ENCODE peak calls at places on chromosomes 1 and 21, in eight cellular contexts. W is pancreas; X is naive thymus-derived CD4-positive, alpha-beta T cell; P is body of pancreas; I is uterus; G is BJ; V is heart left ventricle; H is MG63. K is an unnamed sample. For H3K36me3, the result is how much of the 10 kb centered on the place peaks cover.

GRCh38 chr1:14321413-14321812 is 277.1 kb upstream of the KAZN start:
- DNase-seq in W (no peak), X (no peak), P (no peak), I (no peak), G (no peak), V (no peak), H (no peak), K (no peak)

GRCh38 chr1:54265126-54265525 is 65.2 kb downstream of the MRPL37 start:
- DNase-seq in W (no peak), X (no peak), P (no peak), I (no peak), G (no peak), V (no peak), H (no peak), K (no peak)

GRCh38 chr1:157838966-157839365 is 2.6 kb downstream of the CD5L start:
- DNase-seq in W (no peak), X (no peak), P (no peak), I (no peak), G (no peak), V (no peak), H (no peak), K (no peak)

GRCh38 chr1:203686091-203686632 is 59.5 kb downstream of the ATP2B4 start:
- DNase-seq in W (no peak), X (no peak), P (no peak), I (no peak), G (no peak), V (no peak), H (peak), K (peak)

GRCh38 chr1:3560981-3561380 is 50.3 kb downstream of the MEGF6 start:
- DNase-seq in W (no peak), X (no peak), P (no peak), I (no peak), G (no peak), V (no peak), H (no peak), K (no peak)

GRCh38 chr1:63516629-63517028 is 6.4 kb downstream of the ITGB3BP start:
- DNase-seq in W (no peak), X (no peak), P (no peak), I (no peak), G (no peak), V (no peak), H (no peak), K (no peak)

GRCh38 chr1:40064797-40065492 is 24.4 kb downstream of the CAP1 start:
- DNase-seq in W (no peak), X (no peak), P (no peak), I (no peak), G (no peak), V (no peak), H (no peak), K (no peak)

GRCh38 chr1:48216276-48216675 is 6.2 kb upstream of the SLC5A9 start:
- DNase-seq in W (no peak), X (no peak), P (no peak), I (no peak), G (no peak), V (no peak), H (no peak), K (no peak)

GRCh38 chr1:200364121-200364759 is 45.6 kb downstream of the ZNF281 start:
- DNase-seq in W (no peak), X (no peak), P (no peak), I (no peak), G (no peak), V (no peak), H (no peak), K (no peak)

GRCh38 chr1:207810606-207811295 is 58.9 kb downstream of the CD46 start:
- DNase-seq in W (no peak), X (no peak), P (no peak), I (no peak), G (no peak), V (no peak), H (no peak), K (peak)
- H3K36me3 ChIP-seq in W (under half), X (under half), P (under half), I (under half), G (under half), V (half or more), H (under half), K (under half)

GRCh38 chr1:153760440-153760839 is 14.8 kb upstream of the SLC27A3 start:
- DNase-seq in W (no peak), X (no peak), P (no peak), I (no peak), G (no peak), V (no peak), H (no peak), K (peak)

GRCh38 chr1:153767519-153767918 is 7.7 kb upstream of the SLC27A3 start:
- DNase-seq in W (peak), X (no peak), P (no peak), I (no peak), G (no peak), V (no peak), H (no peak), K (no peak)

GRCh38 chr1:153764315-153764714 is 10.9 kb upstream of the SLC27A3 start:
- DNase-seq in W (no peak), X (no peak), P (no peak), I (no peak), G (no peak), V (no peak), H (no peak), K (no peak)

GRCh38 chr1:153768316-153769126 is 6.7 kb upstream of the SLC27A3 start:
- DNase-seq in W (peak), X (no peak), P (peak), I (no peak), G (no peak), V (no peak), H (no peak), K (peak)

DNA sequence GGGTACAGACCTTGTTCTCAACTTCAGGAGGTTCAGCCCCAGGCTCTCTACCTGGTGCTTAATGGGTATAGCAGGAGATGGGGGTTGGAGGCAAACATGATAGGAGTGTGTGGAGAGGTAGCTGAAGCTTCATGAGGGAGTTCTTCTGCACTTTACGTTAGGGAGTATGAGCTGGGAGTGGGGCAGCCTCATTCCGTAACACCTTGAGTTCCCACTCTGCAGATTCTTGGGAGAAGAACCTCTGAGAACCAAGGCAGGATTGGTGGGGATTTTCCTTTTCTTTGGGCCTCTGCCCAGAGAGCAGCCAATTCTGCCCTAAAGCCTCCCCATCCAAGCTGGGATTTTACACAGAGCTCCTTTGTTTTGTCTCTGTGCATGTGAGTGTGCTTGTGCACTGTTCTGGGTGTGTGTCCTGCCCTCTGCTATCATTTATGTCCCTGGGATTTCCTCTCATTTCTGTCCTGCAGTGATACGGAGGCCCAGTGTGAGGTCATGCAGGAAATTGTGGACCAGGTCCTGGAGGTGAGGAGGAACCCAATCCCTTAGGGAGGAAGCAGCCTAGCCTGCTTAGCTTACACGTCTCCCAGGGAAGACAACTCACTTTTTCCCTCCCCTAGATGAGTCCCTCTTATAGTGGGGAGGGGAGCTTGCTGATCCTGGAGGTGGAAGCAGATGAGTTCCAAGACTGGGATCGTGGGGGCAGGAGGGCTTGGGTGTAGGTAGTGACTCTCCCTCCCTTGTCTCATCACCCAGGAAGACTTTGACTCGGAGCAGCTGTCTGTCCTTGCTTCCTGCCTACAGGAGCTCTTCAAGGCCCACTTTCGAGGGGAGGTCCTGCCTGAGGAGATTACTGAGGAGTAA is 11.6 kb upstream of the SLC27A3 start:
- DNase-seq in W (no peak), X (no peak), P (no peak), I (no peak), G (no peak), V (no peak), H (no peak), K (peak)
- H3K36me3 ChIP-seq in W (under half), X (under half), P (under half), I (under half), G (under half), V (half or more), H (half or more), K (half or more)

DNA sequence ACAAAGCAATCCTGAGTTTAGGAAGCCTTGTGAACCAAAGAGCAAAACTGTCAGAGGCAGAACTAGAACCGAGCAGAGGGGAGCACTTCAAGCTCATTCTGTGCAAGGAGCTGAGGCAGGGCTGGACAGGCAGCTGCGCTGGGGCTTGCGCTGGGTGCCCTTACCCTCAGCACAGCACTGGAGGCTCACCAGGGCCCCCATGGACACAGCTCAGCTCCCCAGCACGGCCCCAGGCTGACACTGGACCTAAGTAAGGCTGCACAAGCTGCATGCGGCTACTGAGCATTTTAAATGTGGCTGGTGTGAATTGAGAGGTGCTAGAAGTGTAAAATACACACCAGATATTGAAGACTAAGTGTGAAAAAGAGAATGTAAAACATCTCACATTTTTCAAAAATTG is 22.1 kb downstream of the TMEM63A start:
- DNase-seq in W (no peak), X (no peak), P (no peak), I (no peak), G (no peak), V (no peak), H (no peak), K (no peak)
- H3K36me3 ChIP-seq in W (under half), X (half or more), P (under half), I (under half), G (under half), V (half or more), H (under half), K (under half)

GRCh38 chr1:33030575-33030974 is 6.1 kb downstream of the AK2 start:
- DNase-seq in W (no peak), X (no peak), P (peak), I (no peak), G (no peak), V (no peak), H (no peak), K (no peak)

GRCh38 chr1:33029921-33030320 is 6.8 kb downstream of the AK2 start:
- DNase-seq in W (no peak), X (no peak), P (no peak), I (no peak), G (no peak), V (no peak), H (no peak), K (no peak)

GRCh38 chr1:33029209-33029608 is 7.5 kb downstream of the AK2 start:
- DNase-seq in W (no peak), X (no peak), P (no peak), I (no peak), G (no peak), V (no peak), H (no peak), K (no peak)

GRCh38 chr1:33032126-33032869 is 4.4 kb downstream of the AK2 start:
- DNase-seq in W (no peak), X (no peak), P (no peak), I (no peak), G (no peak), V (no peak), H (no peak), K (peak)

GRCh38 chr1:33031506-33031905 is 5.2 kb downstream of the AK2 start:
- DNase-seq in W (no peak), X (no peak), P (no peak), I (no peak), G (no peak), V (no peak), H (no peak), K (no peak)
- H3K36me3 ChIP-seq in W (under half), X (under half), P (under half), I (under half), G (under half), V (under half), H (half or more), K (under half)

DNA sequence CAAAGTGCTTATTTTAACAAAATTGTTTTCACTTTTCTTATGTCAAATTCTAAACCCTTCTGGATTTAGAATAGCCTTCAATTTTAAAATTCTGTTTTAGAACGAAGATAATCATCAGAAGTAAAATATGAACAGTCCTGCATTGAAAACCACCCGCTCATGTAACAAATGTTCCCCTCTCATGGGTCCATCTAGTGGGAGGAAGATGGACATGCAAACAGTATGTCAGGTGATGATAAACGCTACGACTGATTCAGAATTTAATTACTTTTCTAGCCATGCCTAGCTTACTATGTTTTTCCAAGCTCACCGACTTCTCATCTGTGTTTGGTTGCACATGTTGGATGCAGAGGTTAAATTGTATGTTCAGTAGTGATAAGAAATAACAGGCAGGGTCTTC is 23.5 kb downstream of the SOD1 start:
- DNase-seq in W (no peak), X (no peak), P (no peak), I (no peak), G (no peak), V (no peak), H (no peak), K (no peak)
- H3K36me3 ChIP-seq in W (under half), X (under half), P (under half), I (under half), G (under half), V (half or more), H (half or more), K (half or more)

GRCh38 chr1:93257889-93258288 is 77.4 kb downstream of the CCDC18 start:
- DNase-seq in W (no peak), X (no peak), P (no peak), I (no peak), G (no peak), V (no peak), H (no peak), K (no peak)

DNA sequence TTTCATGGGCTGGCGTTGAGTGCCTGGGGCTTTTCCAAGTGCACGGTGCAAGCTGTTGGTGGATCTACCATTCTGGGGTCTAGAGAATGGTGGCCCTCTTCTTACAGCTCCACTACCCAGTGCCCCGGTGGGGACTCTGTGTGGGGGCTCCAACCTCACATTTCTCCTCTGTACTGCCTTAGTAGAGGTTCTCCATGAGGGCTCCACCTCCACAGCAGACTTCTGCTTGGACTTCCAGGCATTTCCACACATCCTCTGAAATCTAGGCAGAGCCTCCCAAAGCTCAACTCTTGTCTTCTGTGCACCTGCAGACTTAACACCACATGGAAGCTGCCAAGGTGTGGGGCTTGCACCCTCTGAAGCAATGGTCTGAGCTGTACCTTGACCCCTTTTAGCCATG is 82.1 kb downstream of the CCDC18 start:
- DNase-seq in W (no peak), X (no peak), P (no peak), I (no peak), G (no peak), V (no peak), H (no peak), K (no peak)
- H3K36me3 ChIP-seq in W (under half), X (under half), P (under half), I (under half), G (under half), V (under half), H (under half), K (under half)

GRCh38 chr1:226072347-226072746 is 9.8 kb downstream of the H3-3A start:
- DNase-seq in W (no peak), X (no peak), P (no peak), I (no peak), G (no peak), V (no peak), H (no peak), K (no peak)

GRCh38 chr1:226073184-226073950 is 10.9 kb downstream of the H3-3A start:
- DNase-seq in W (no peak), X (no peak), P (no peak), I (no peak), G (no peak), V (no peak), H (no peak), K (no peak)

GRCh38 chr1:226076378-226076777 is 13.9 kb downstream of the H3-3A start:
- DNase-seq in W (no peak), X (no peak), P (no peak), I (no peak), G (no peak), V (no peak), H (no peak), K (no peak)

GRCh38 chr1:226069818-226070489 is 7.4 kb downstream of the H3-3A start:
- DNase-seq in W (no peak), X (no peak), P (no peak), I (no peak), G (no peak), V (no peak), H (no peak), K (no peak)

GRCh38 chr1:226074046-226074445 is 11.5 kb downstream of the H3-3A start:
- DNase-seq in W (no peak), X (no peak), P (no peak), I (no peak), G (no peak), V (no peak), H (no peak), K (no peak)
- H3K36me3 ChIP-seq in W (under half), X (under half), P (under half), I (under half), G (under half), V (half or more), H (half or more), K (under half)

GRCh38 chr1:165566091-165566490 is 22.3 kb downstream of the LRRC52 start:
- DNase-seq in W (no peak), X (no peak), P (no peak), I (no peak), G (no peak), V (no peak), H (no peak), K (no peak)

GRCh38 chr1:165562576-165562975 is 18.8 kb downstream of the LRRC52 start:
- DNase-seq in W (no peak), X (no peak), P (no peak), I (no peak), G (no peak), V (no peak), H (peak), K (no peak)

GRCh38 chr1:165564561-165564960 is 20.8 kb downstream of the LRRC52 start:
- DNase-seq in W (no peak), X (no peak), P (peak), I (no peak), G (no peak), V (peak), H (no peak), K (no peak)

GRCh38 chr1:165561257-165561656 is 17.5 kb downstream of the LRRC52 start:
- DNase-seq in W (no peak), X (no peak), P (no peak), I (no peak), G (no peak), V (no peak), H (no peak), K (no peak)

GRCh38 chr1:165563551-165563950 is 19.8 kb downstream of the LRRC52 start:
- DNase-seq in W (no peak), X (no peak), P (no peak), I (no peak), G (no peak), V (no peak), H (no peak), K (no peak)
- H3K36me3 ChIP-seq in W (under half), X (under half), P (under half), I (under half), G (under half), V (under half), H (under half), K (under half)

GRCh38 chr1:156266051-156266450 is 16.6 kb downstream of the SMG5 start:
- DNase-seq in W (no peak), X (no peak), P (no peak), I (no peak), G (no peak), V (no peak), H (no peak), K (no peak)
- H3K36me3 ChIP-seq in W (under half), X (under half), P (under half), I (under half), G (under half), V (half or more), H (half or more), K (half or more)

DNA sequence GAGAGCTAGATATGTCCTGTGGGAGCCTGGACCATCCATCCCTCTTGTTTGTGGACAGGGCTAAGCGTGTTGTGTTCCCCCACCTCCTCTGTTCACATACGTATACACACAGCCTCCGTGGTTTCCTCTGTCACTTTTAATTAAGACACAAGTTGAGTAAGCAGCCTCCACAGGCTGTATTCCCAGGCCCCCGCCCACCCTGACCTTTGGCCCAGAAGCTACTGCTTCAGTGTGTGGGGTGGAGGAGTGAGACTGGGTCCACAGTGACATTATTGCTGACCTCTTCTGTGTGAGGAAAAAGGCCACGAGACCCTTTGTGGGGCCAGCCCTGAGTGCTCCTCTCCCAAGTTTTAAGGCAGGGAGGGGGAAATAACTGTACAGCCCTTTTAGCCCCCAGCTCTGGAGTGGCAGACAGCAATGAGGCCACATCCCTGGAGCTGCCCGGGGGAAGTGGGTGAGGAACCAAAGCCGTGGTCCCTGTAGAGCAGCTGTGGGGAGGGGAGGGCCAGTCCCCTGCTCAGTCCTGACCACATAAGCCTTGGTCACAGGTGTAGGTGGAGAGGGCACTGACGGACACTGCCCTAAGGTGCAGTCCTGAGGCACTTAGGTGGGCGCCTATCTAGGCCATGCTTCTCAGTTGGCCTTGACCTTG is 4.4 kb downstream of the ELOVL1 start:
- DNase-seq in W (no peak), X (no peak), P (no peak), I (no peak), G (no peak), V (no peak), H (peak), K (peak)
- H3K36me3 ChIP-seq in W (under half), X (under half), P (under half), I (under half), G (under half), V (under half), H (half or more), K (half or more)

K was measured in osteoblast.